ENCODE peak calls at places on chromosomes 1 and 21, in five cellular contexts. One of them, this sample, is unnamed.

GRCh38 chr1:232471250-232471649 is 158.7 kb downstream of the SIPA1L2 start:
- DNase-seq in cardiac fibroblast: no peak
- DNase-seq in nephron progenitor cell: no peak
- DNase-seq in colonic mucosa: no peak
- DNase-seq in WTC11: no peak
- DNase-seq in this sample: no peak

GRCh38 chr1:200415693-200416593 is 6.1 kb upstream of the ZNF281 start:
- DNase-seq in nephron progenitor cell: no peak
- DNase-seq in WTC11: no peak
- DNase-seq in cardiac fibroblast: peak
- DNase-seq in colonic mucosa: no peak
- DNase-seq in this sample: no peak

GRCh38 chr1:109091196-109092193 is 931 bp downstream of the TMEM167B start:
- DNase-seq in cardiac fibroblast: peak
- DNase-seq in WTC11: no peak
- DNase-seq in colonic mucosa: peak
- DNase-seq in nephron progenitor cell: no peak
- DNase-seq in this sample: no peak

GRCh38 chr1:176450526-176450925 is 12.4 kb upstream of the PAPPA2 start:
- DNase-seq in colonic mucosa: no peak
- DNase-seq in nephron progenitor cell: no peak
- DNase-seq in WTC11: no peak
- DNase-seq in cardiac fibroblast: peak
- DNase-seq in this sample: no peak

GRCh38 chr1:39170731-39171375 is 33.6 kb upstream of the MACF1 start:
- DNase-seq in WTC11: peak
- DNase-seq in nephron progenitor cell: no peak
- DNase-seq in colonic mucosa: no peak
- DNase-seq in cardiac fibroblast: no peak
- DNase-seq in this sample: peak

GRCh38 chr1:30241681-30242080 is 481.7 kb downstream of the MATN1 start:
- DNase-seq in WTC11: no peak
- DNase-seq in nephron progenitor cell: no peak
- DNase-seq in cardiac fibroblast: no peak
- DNase-seq in colonic mucosa: no peak
- DNase-seq in this sample: no peak

GRCh38 chr1:58858344-58858673 is 74.5 kb upstream of the JUN start:
- DNase-seq in colonic mucosa: no peak
- DNase-seq in nephron progenitor cell: no peak
- DNase-seq in cardiac fibroblast: no peak
- DNase-seq in WTC11: no peak
- DNase-seq in this sample: no peak

GRCh38 chr1:29525941-29526340 is 289.6 kb downstream of the PTPRU start:
- DNase-seq in colonic mucosa: no peak
- DNase-seq in cardiac fibroblast: no peak
- DNase-seq in nephron progenitor cell: no peak
- DNase-seq in WTC11: no peak
- DNase-seq in this sample: no peak

GRCh38 chr1:176696109-176696508 is 233.1 kb downstream of the PAPPA2 start:
- DNase-seq in colonic mucosa: no peak
- DNase-seq in nephron progenitor cell: peak
- DNase-seq in WTC11: peak
- DNase-seq in cardiac fibroblast: peak
- DNase-seq in this sample: no peak

GRCh38 chr1:14240265-14240664 is 358.2 kb upstream of the KAZN start:
- DNase-seq in cardiac fibroblast: no peak
- DNase-seq in colonic mucosa: no peak
- DNase-seq in WTC11: no peak
- DNase-seq in nephron progenitor cell: no peak
- DNase-seq in this sample: no peak

GRCh38 chr1:56520202-56520601 is 59.2 kb downstream of the PLPP3 start:
- DNase-seq in cardiac fibroblast: peak
- DNase-seq in WTC11: no peak
- DNase-seq in nephron progenitor cell: no peak
- DNase-seq in colonic mucosa: no peak
- DNase-seq in this sample: no peak

GRCh38 chr21:32412998-32413504 is 545 bp downstream of the EVA1C start:
- DNase-seq in cardiac fibroblast: peak
- DNase-seq in colonic mucosa: peak
- DNase-seq in nephron progenitor cell: peak
- DNase-seq in WTC11: peak
- DNase-seq in this sample: peak

GRCh38 chr1:150072959-150073358 is 5.4 kb downstream of the VPS45 start:
- DNase-seq in colonic mucosa: no peak
- DNase-seq in cardiac fibroblast: peak
- DNase-seq in nephron progenitor cell: no peak
- DNase-seq in WTC11: no peak
- DNase-seq in this sample: no peak
- TF ChIP-seq CTCF in colonic mucosa: peak
- TF ChIP-seq CTCF in cardiac fibroblast: peak
- TF ChIP-seq CTCF in nephron progenitor cell: peak
- TF ChIP-seq CTCF in WTC11: no peak
- TF ChIP-seq CTCF in this sample: no peak

GRCh38 chr1:51058863-51059262 is 43.2 kb upstream of the C1orf185 start:
- DNase-seq in colonic mucosa: no peak
- DNase-seq in WTC11: peak
- DNase-seq in cardiac fibroblast: peak
- DNase-seq in nephron progenitor cell: no peak
- DNase-seq in this sample: no peak
- TF ChIP-seq CTCF in colonic mucosa: peak
- TF ChIP-seq CTCF in WTC11: no peak
- TF ChIP-seq CTCF in cardiac fibroblast: peak
- TF ChIP-seq CTCF in nephron progenitor cell: no peak
- TF ChIP-seq CTCF in this sample: no peak

GRCh38 chr21:45824546-45825208 is 156.9 kb upstream of the COL6A1 start:
- DNase-seq in WTC11: no peak
- DNase-seq in colonic mucosa: no peak
- DNase-seq in nephron progenitor cell: no peak
- DNase-seq in cardiac fibroblast: no peak
- DNase-seq in this sample: no peak
- TF ChIP-seq CTCF in WTC11: no peak
- TF ChIP-seq CTCF in colonic mucosa: no peak
- TF ChIP-seq CTCF in nephron progenitor cell: no peak
- TF ChIP-seq CTCF in cardiac fibroblast: no peak
- TF ChIP-seq CTCF in this sample: no peak

GRCh38 chr1:84541679-84542078 is 32.6 kb downstream of the CTBS start:
- DNase-seq in nephron progenitor cell: no peak
- DNase-seq in WTC11: no peak
- DNase-seq in colonic mucosa: no peak
- DNase-seq in cardiac fibroblast: peak
- DNase-seq in this sample: no peak
- TF ChIP-seq CTCF in nephron progenitor cell: no peak
- TF ChIP-seq CTCF in WTC11: no peak
- TF ChIP-seq CTCF in colonic mucosa: no peak
- TF ChIP-seq CTCF in cardiac fibroblast: peak
- TF ChIP-seq CTCF in this sample: no peak

GRCh38 chr1:35112668-35113067 is 33.5 kb downstream of the ZMYM1 start:
- DNase-seq in WTC11: no peak
- DNase-seq in colonic mucosa: no peak
- DNase-seq in nephron progenitor cell: no peak
- DNase-seq in cardiac fibroblast: peak
- DNase-seq in this sample: no peak
- TF ChIP-seq CTCF in WTC11: no peak
- TF ChIP-seq CTCF in colonic mucosa: no peak
- TF ChIP-seq CTCF in nephron progenitor cell: no peak
- TF ChIP-seq CTCF in cardiac fibroblast: peak
- TF ChIP-seq CTCF in this sample: peak

GRCh38 chr1:8032351-8032750 is 6.2 kb upstream of the ERRFI1 start:
- DNase-seq in cardiac fibroblast: peak
- DNase-seq in colonic mucosa: no peak
- DNase-seq in nephron progenitor cell: no peak
- DNase-seq in WTC11: no peak
- DNase-seq in this sample: no peak

GRCh38 chr1:8035289-8035688 is 9.2 kb upstream of the ERRFI1 start:
- DNase-seq in nephron progenitor cell: no peak
- DNase-seq in WTC11: no peak
- DNase-seq in colonic mucosa: no peak
- DNase-seq in cardiac fibroblast: peak
- DNase-seq in this sample: no peak

GRCh38 chr1:8027748-8028631 is 1.9 kb upstream of the ERRFI1 start:
- DNase-seq in cardiac fibroblast: peak
- DNase-seq in WTC11: no peak
- DNase-seq in nephron progenitor cell: no peak
- DNase-seq in colonic mucosa: peak
- DNase-seq in this sample: no peak

GRCh38 chr1:8033322-8033721 is 7.2 kb upstream of the ERRFI1 start:
- DNase-seq in colonic mucosa: no peak
- DNase-seq in cardiac fibroblast: no peak
- DNase-seq in nephron progenitor cell: no peak
- DNase-seq in WTC11: no peak
- DNase-seq in this sample: no peak

GRCh38 chr1:8031176-8031785 is 5.2 kb upstream of the ERRFI1 start:
- DNase-seq in WTC11: no peak
- DNase-seq in nephron progenitor cell: no peak
- DNase-seq in colonic mucosa: no peak
- DNase-seq in cardiac fibroblast: peak
- DNase-seq in this sample: no peak
- TF ChIP-seq CTCF in WTC11: peak
- TF ChIP-seq CTCF in nephron progenitor cell: peak
- TF ChIP-seq CTCF in colonic mucosa: peak
- TF ChIP-seq CTCF in cardiac fibroblast: peak
- TF ChIP-seq CTCF in this sample: peak

GRCh38 chr1:95043141-95043980 is 29.4 kb downstream of the ALG14 start:
- DNase-seq in WTC11: peak
- DNase-seq in cardiac fibroblast: peak
- DNase-seq in colonic mucosa: peak
- DNase-seq in nephron progenitor cell: peak
- DNase-seq in this sample: peak

GRCh38 chr1:95040032-95040525 is 32.7 kb downstream of the ALG14 start:
- DNase-seq in WTC11: no peak
- DNase-seq in colonic mucosa: no peak
- DNase-seq in nephron progenitor cell: no peak
- DNase-seq in cardiac fibroblast: no peak
- DNase-seq in this sample: no peak

GRCh38 chr1:95039360-95040031 is 33.3 kb downstream of the ALG14 start:
- DNase-seq in colonic mucosa: no peak
- DNase-seq in nephron progenitor cell: no peak
- DNase-seq in cardiac fibroblast: no peak
- DNase-seq in WTC11: no peak
- DNase-seq in this sample: no peak

GRCh38 chr1:95042286-95042685 is 30.5 kb downstream of the ALG14 start:
- DNase-seq in WTC11: no peak
- DNase-seq in nephron progenitor cell: no peak
- DNase-seq in cardiac fibroblast: no peak
- DNase-seq in colonic mucosa: no peak
- DNase-seq in this sample: no peak

GRCh38 chr1:95041491-95042165 is 31.1 kb downstream of the ALG14 start:
- DNase-seq in colonic mucosa: peak
- DNase-seq in WTC11: no peak
- DNase-seq in cardiac fibroblast: peak
- DNase-seq in nephron progenitor cell: peak
- DNase-seq in this sample: peak
- TF ChIP-seq CTCF in colonic mucosa: peak
- TF ChIP-seq CTCF in WTC11: no peak
- TF ChIP-seq CTCF in cardiac fibroblast: peak
- TF ChIP-seq CTCF in nephron progenitor cell: peak
- TF ChIP-seq CTCF in this sample: peak

This sample was measured in glutamatergic neuron.